ENCODE peak calls at places on chromosomes 11 and 22, in eight cellular contexts. One of them, this sample, is unnamed.

GRCh38 chr11:134399996-134400395 is 12.0 kb downstream of the B3GAT1 start:
- DNase-seq in HepG2: no peak
- DNase-seq in K562: no peak
- DNase-seq in endothelial cell of umbilical vein: no peak
- DNase-seq in HCT116: no peak
- DNase-seq in H1: no peak
- DNase-seq in SK-N-SH: no peak
- DNase-seq in GM12878: no peak
- DNase-seq in this sample: no peak

GRCh38 chr22:40479887-40480538 is 109.6 kb downstream of the SGSM3 start:
- DNase-seq in HepG2: no peak
- DNase-seq in K562: no peak
- DNase-seq in endothelial cell of umbilical vein: no peak
- DNase-seq in HCT116: no peak
- DNase-seq in H1: no peak
- DNase-seq in SK-N-SH: no peak
- DNase-seq in GM12878: no peak
- DNase-seq in this sample: no peak

GRCh38 chr11:134275534-134276395 is at the start of gene GLB1L3:
- DNase-seq in HepG2: no peak
- DNase-seq in K562: peak; percentile 48
- DNase-seq in endothelial cell of umbilical vein: no peak
- DNase-seq in HCT116: no peak
- DNase-seq in H1: peak; percentile 85
- DNase-seq in SK-N-SH: peak; percentile 84
- DNase-seq in GM12878: no peak
- DNase-seq in this sample: peak; percentile 74

GRCh38 chr22:26709617-26710390 is 52.4 kb downstream of the MIAT start:
- DNase-seq in HepG2: no peak
- DNase-seq in K562: no peak
- DNase-seq in endothelial cell of umbilical vein: no peak
- DNase-seq in HCT116: no peak
- DNase-seq in H1: no peak
- DNase-seq in SK-N-SH: no peak
- DNase-seq in GM12878: no peak
- DNase-seq in this sample: no peak

GRCh38 chr11:58963551-58964075 is 24.3 kb downstream of the GLYATL1 start:
- DNase-seq in HepG2: no peak
- DNase-seq in K562: peak; percentile 30
- DNase-seq in endothelial cell of umbilical vein: no peak
- DNase-seq in HCT116: no peak
- DNase-seq in H1: peak; percentile 80
- DNase-seq in SK-N-SH: peak; percentile 15
- DNase-seq in GM12878: no peak
- DNase-seq in this sample: peak; percentile 97

GRCh38 chr22:19222242-19223005 is 43.9 kb upstream of the SLC25A1 start:
- DNase-seq in HepG2: no peak
- DNase-seq in K562: no peak
- DNase-seq in endothelial cell of umbilical vein: no peak
- DNase-seq in HCT116: no peak
- DNase-seq in H1: no peak
- DNase-seq in SK-N-SH: no peak
- DNase-seq in GM12878: no peak
- DNase-seq in this sample: no peak

GRCh38 chr11:47332303-47332711 is 20.2 kb downstream of the MYBPC3 start:
- DNase-seq in HepG2: no peak
- DNase-seq in K562: no peak
- DNase-seq in endothelial cell of umbilical vein: no peak
- DNase-seq in HCT116: no peak
- DNase-seq in H1: no peak
- DNase-seq in SK-N-SH: peak; percentile 27
- DNase-seq in GM12878: no peak
- DNase-seq in this sample: no peak

GRCh38 chr11:76798656-76799055 is 15.5 kb downstream of the TSKU start:
- DNase-seq in HepG2: no peak
- DNase-seq in K562: no peak
- DNase-seq in endothelial cell of umbilical vein: no peak
- DNase-seq in HCT116: no peak
- DNase-seq in H1: no peak
- DNase-seq in SK-N-SH: no peak
- DNase-seq in GM12878: no peak
- DNase-seq in this sample: no peak

GRCh38 chr11:119367661-119368120 is 13.8 kb downstream of the USP2 start:
- DNase-seq in HepG2: no peak
- DNase-seq in K562: no peak
- DNase-seq in endothelial cell of umbilical vein: no peak
- DNase-seq in HCT116: no peak
- DNase-seq in H1: no peak
- DNase-seq in SK-N-SH: no peak
- DNase-seq in GM12878: no peak
- DNase-seq in this sample: no peak

GRCh38 chr11:36363361-36364272 is 67.5 kb downstream of the PRR5L start:
- DNase-seq in HepG2: no peak
- DNase-seq in K562: no peak
- DNase-seq in endothelial cell of umbilical vein: peak; percentile 21
- DNase-seq in HCT116: no peak
- DNase-seq in H1: peak; percentile 47
- DNase-seq in SK-N-SH: no peak
- DNase-seq in GM12878: no peak
- DNase-seq in this sample: peak; percentile 66

GRCh38 chr22:46446799-46447198 is 90.6 kb downstream of the CELSR1 start:
- DNase-seq in HepG2: no peak
- DNase-seq in K562: no peak
- DNase-seq in endothelial cell of umbilical vein: no peak
- DNase-seq in HCT116: no peak
- DNase-seq in H1: no peak
- DNase-seq in SK-N-SH: no peak
- DNase-seq in GM12878: no peak
- DNase-seq in this sample: no peak

DNA sequence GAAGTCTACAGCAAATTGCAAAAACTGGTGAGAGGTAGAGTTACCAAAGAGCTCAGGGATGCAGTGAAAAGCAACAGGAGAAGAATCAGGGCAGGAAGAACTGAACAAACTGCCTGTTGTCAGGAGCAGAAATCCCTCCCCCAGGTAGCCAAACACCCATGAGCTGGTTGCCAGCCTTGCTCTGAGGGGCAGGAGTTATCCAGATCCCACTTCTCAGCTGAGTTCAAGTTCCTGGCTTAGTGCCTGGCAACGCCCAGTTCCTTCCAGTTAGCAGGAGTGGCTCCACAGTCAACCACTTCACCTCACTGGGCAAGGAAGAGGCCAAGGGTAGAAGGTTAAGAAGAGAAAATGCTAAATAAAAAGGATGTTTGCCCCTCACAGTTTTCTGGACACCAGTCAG is 1.9 kb upstream of the MPZL2 start:
- DNase-seq in HepG2: no peak
- DNase-seq in K562: no peak
- DNase-seq in endothelial cell of umbilical vein: peak; percentile 49
- DNase-seq in HCT116: no peak
- DNase-seq in H1: no peak
- DNase-seq in SK-N-SH: no peak
- DNase-seq in GM12878: no peak
- DNase-seq in this sample: no peak
- TF ChIP-seq POLR2AphosphoS5 in HepG2: no peak
- TF ChIP-seq POLR2AphosphoS5 in K562: no peak
- TF ChIP-seq POLR2AphosphoS5 in endothelial cell of umbilical vein: peak; percentile 41
- TF ChIP-seq POLR2AphosphoS5 in HCT116: no peak
- TF ChIP-seq POLR2AphosphoS5 in H1: no peak
- TF ChIP-seq POLR2AphosphoS5 in SK-N-SH: no peak
- TF ChIP-seq POLR2AphosphoS5 in GM12878: no peak
- TF ChIP-seq POLR2AphosphoS5 in this sample: no peak

DNA sequence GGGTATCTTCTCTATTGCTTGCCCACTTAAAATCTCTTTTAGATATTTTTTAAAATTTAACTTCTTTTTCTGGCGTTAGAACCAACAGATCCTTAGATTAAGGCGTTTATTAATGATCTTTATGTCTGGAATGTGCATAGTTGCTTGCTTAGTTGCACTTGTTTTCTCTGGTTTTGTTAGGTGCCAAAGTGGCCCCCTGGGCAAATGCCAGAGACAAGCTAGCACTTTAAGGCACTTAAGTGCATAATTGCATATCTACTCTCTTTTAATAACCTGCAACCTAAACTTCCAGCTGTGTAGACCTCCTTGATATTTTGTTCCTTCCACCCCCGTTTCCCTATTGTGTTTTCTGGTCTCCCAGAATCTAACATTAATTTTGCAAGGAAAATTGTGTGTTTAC is 3.3 kb downstream of the RBM4 start:
- DNase-seq in HepG2: no peak
- DNase-seq in K562: no peak
- DNase-seq in endothelial cell of umbilical vein: no peak
- DNase-seq in HCT116: no peak
- DNase-seq in H1: no peak
- DNase-seq in SK-N-SH: no peak
- DNase-seq in GM12878: no peak
- DNase-seq in this sample: no peak
- H3K4me2 ChIP-seq in HepG2: peak overlapping the region; percentile 88
- H3K4me2 ChIP-seq in K562: peak overlapping the region; percentile 20
- H3K4me2 ChIP-seq in endothelial cell of umbilical vein: peak overlapping the region; percentile 90
- H3K4me2 ChIP-seq in HCT116: no peak overlapping the region
- H3K4me2 ChIP-seq in H1: peak overlapping the region; percentile 67
- H3K4me2 ChIP-seq in SK-N-SH: peak overlapping the region; percentile 83
- H3K4me2 ChIP-seq in GM12878: peak overlapping the region; percentile 69
- H3K4me2 ChIP-seq in this sample: peak overlapping the region; percentile 99

GRCh38 chr11:67301951-67302516 is 1.3 kb upstream of the SSH3 start:
- DNase-seq in HepG2: no peak
- DNase-seq in K562: no peak
- DNase-seq in endothelial cell of umbilical vein: no peak
- DNase-seq in HCT116: no peak
- DNase-seq in H1: peak; percentile 75
- DNase-seq in SK-N-SH: no peak
- DNase-seq in GM12878: no peak
- DNase-seq in this sample: peak; percentile 83
- TF ChIP-seq POLR2AphosphoS5 in HepG2: no peak
- TF ChIP-seq POLR2AphosphoS5 in K562: no peak
- TF ChIP-seq POLR2AphosphoS5 in endothelial cell of umbilical vein: no peak
- TF ChIP-seq POLR2AphosphoS5 in HCT116: no peak
- TF ChIP-seq POLR2AphosphoS5 in H1: no peak
- TF ChIP-seq POLR2AphosphoS5 in SK-N-SH: no peak
- TF ChIP-seq POLR2AphosphoS5 in GM12878: no peak
- TF ChIP-seq POLR2AphosphoS5 in this sample: no peak

GRCh38 chr11:1153951-1154487 is 3.7 kb upstream of the MUC5AC start:
- DNase-seq in HepG2: peak; percentile 61
- DNase-seq in K562: peak; percentile 55
- DNase-seq in endothelial cell of umbilical vein: peak; percentile 72
- DNase-seq in HCT116: peak; percentile 63
- DNase-seq in H1: no peak
- DNase-seq in SK-N-SH: peak; percentile 31
- DNase-seq in GM12878: no peak
- DNase-seq in this sample: no peak

GRCh38 chr11:1151366-1152315 is 6.1 kb upstream of the MUC5AC start:
- DNase-seq in HepG2: no peak
- DNase-seq in K562: no peak
- DNase-seq in endothelial cell of umbilical vein: no peak
- DNase-seq in HCT116: no peak
- DNase-seq in H1: no peak
- DNase-seq in SK-N-SH: peak; percentile 16
- DNase-seq in GM12878: no peak
- DNase-seq in this sample: no peak

GRCh38 chr11:1153105-1153950 is 4.4 kb upstream of the MUC5AC start:
- DNase-seq in HepG2: peak; percentile 7
- DNase-seq in K562: no peak
- DNase-seq in endothelial cell of umbilical vein: no peak
- DNase-seq in HCT116: no peak
- DNase-seq in H1: no peak
- DNase-seq in SK-N-SH: peak; percentile 28
- DNase-seq in GM12878: no peak
- DNase-seq in this sample: no peak

GRCh38 chr11:1150769-1151365 is 6.9 kb upstream of the MUC5AC start:
- DNase-seq in HepG2: no peak
- DNase-seq in K562: no peak
- DNase-seq in endothelial cell of umbilical vein: peak; percentile 47
- DNase-seq in HCT116: no peak
- DNase-seq in H1: no peak
- DNase-seq in SK-N-SH: no peak
- DNase-seq in GM12878: no peak
- DNase-seq in this sample: no peak

GRCh38 chr11:1152316-1153104 is 5.2 kb upstream of the MUC5AC start:
- DNase-seq in HepG2: peak; percentile 12
- DNase-seq in K562: no peak
- DNase-seq in endothelial cell of umbilical vein: no peak
- DNase-seq in HCT116: no peak
- DNase-seq in H1: no peak
- DNase-seq in SK-N-SH: peak; percentile 16
- DNase-seq in GM12878: no peak
- DNase-seq in this sample: no peak
- H3K4me2 ChIP-seq in HepG2: no peak overlapping the region
- H3K4me2 ChIP-seq in K562: no peak overlapping the region
- H3K4me2 ChIP-seq in endothelial cell of umbilical vein: no peak overlapping the region
- H3K4me2 ChIP-seq in HCT116: peak overlapping the region; percentile 65
- H3K4me2 ChIP-seq in H1: no peak overlapping the region
- H3K4me2 ChIP-seq in SK-N-SH: no peak overlapping the region
- H3K4me2 ChIP-seq in GM12878: peak overlapping the region; percentile 17
- H3K4me2 ChIP-seq in this sample: no peak overlapping the region

GRCh38 chr11:35187996-35188395 is 49.0 kb downstream of the CD44 start:
- DNase-seq in HepG2: no peak
- DNase-seq in K562: no peak
- DNase-seq in endothelial cell of umbilical vein: no peak
- DNase-seq in HCT116: no peak
- DNase-seq in H1: no peak
- DNase-seq in SK-N-SH: no peak
- DNase-seq in GM12878: no peak
- DNase-seq in this sample: no peak
- TF ChIP-seq POLR2AphosphoS5 in HepG2: no peak
- TF ChIP-seq POLR2AphosphoS5 in K562: no peak
- TF ChIP-seq POLR2AphosphoS5 in endothelial cell of umbilical vein: no peak
- TF ChIP-seq POLR2AphosphoS5 in HCT116: no peak
- TF ChIP-seq POLR2AphosphoS5 in H1: no peak
- TF ChIP-seq POLR2AphosphoS5 in SK-N-SH: no peak
- TF ChIP-seq POLR2AphosphoS5 in GM12878: no peak
- TF ChIP-seq POLR2AphosphoS5 in this sample: no peak

GRCh38 chr11:11821899-11822298 is 19.9 kb upstream of the USP47 start:
- DNase-seq in HepG2: no peak
- DNase-seq in K562: no peak
- DNase-seq in endothelial cell of umbilical vein: no peak
- DNase-seq in HCT116: no peak
- DNase-seq in H1: no peak
- DNase-seq in SK-N-SH: no peak
- DNase-seq in GM12878: no peak
- DNase-seq in this sample: no peak
- H3K4me2 ChIP-seq in HepG2: no peak overlapping the region
- H3K4me2 ChIP-seq in K562: no peak overlapping the region
- H3K4me2 ChIP-seq in endothelial cell of umbilical vein: no peak overlapping the region
- H3K4me2 ChIP-seq in HCT116: no peak overlapping the region
- H3K4me2 ChIP-seq in H1: no peak overlapping the region
- H3K4me2 ChIP-seq in SK-N-SH: no peak overlapping the region
- H3K4me2 ChIP-seq in GM12878: no peak overlapping the region
- H3K4me2 ChIP-seq in this sample: no peak overlapping the region

GRCh38 chr11:64916040-64916847 is 765 bp downstream of the ATG2A start:
- DNase-seq in HepG2: peak; percentile 55
- DNase-seq in K562: peak; percentile 80
- DNase-seq in endothelial cell of umbilical vein: peak; percentile 34
- DNase-seq in HCT116: no peak
- DNase-seq in H1: no peak
- DNase-seq in SK-N-SH: peak; percentile 70
- DNase-seq in GM12878: no peak
- DNase-seq in this sample: peak; percentile 62
- TF ChIP-seq POLR2AphosphoS5 in HepG2: no peak
- TF ChIP-seq POLR2AphosphoS5 in K562: peak; percentile 18
- TF ChIP-seq POLR2AphosphoS5 in endothelial cell of umbilical vein: no peak
- TF ChIP-seq POLR2AphosphoS5 in HCT116: peak; percentile 8
- TF ChIP-seq POLR2AphosphoS5 in H1: peak; percentile 33
- TF ChIP-seq POLR2AphosphoS5 in SK-N-SH: no peak
- TF ChIP-seq POLR2AphosphoS5 in GM12878: peak; percentile 50
- TF ChIP-seq POLR2AphosphoS5 in this sample: no peak

GRCh38 chr11:12092714-12093113 is 17.7 kb upstream of the MICAL2 start:
- DNase-seq in HepG2: no peak
- DNase-seq in K562: no peak
- DNase-seq in endothelial cell of umbilical vein: no peak
- DNase-seq in HCT116: no peak
- DNase-seq in H1: no peak
- DNase-seq in SK-N-SH: no peak
- DNase-seq in GM12878: no peak
- DNase-seq in this sample: no peak
- H3K4me2 ChIP-seq in HepG2: no peak overlapping the region
- H3K4me2 ChIP-seq in K562: no peak overlapping the region
- H3K4me2 ChIP-seq in endothelial cell of umbilical vein: no peak overlapping the region
- H3K4me2 ChIP-seq in HCT116: no peak overlapping the region
- H3K4me2 ChIP-seq in H1: peak overlapping the region; percentile 1
- H3K4me2 ChIP-seq in SK-N-SH: no peak overlapping the region
- H3K4me2 ChIP-seq in GM12878: no peak overlapping the region
- H3K4me2 ChIP-seq in this sample: peak overlapping the region; percentile 28